ENCODE peak calls at places on chromosomes 1 and 21, in six cellular contexts. One of them, this sample, is unnamed.

GRCh38 chr1:25754421-25755195 is 45.4 kb upstream of the SELENON start:
- DNase-seq in iPS-NIHi11: no peak
- DNase-seq in HuH-7.5: no peak
- DNase-seq in activated T-helper 1 cell treated with Interleukin-2 at 50 U/mL for 16 hours: no peak
- DNase-seq in GM23248: no peak
- DNase-seq in omental fat pad: no peak
- DNase-seq in this sample: no peak

GRCh38 chr21:45356251-45356650 is 48.7 kb upstream of the COL18A1 start:
- DNase-seq in iPS-NIHi11: peak
- DNase-seq in HuH-7.5: no peak
- DNase-seq in activated T-helper 1 cell treated with Interleukin-2 at 50 U/mL for 16 hours: no peak
- DNase-seq in GM23248: no peak
- DNase-seq in omental fat pad: no peak
- DNase-seq in this sample: no peak

GRCh38 chr1:14745815-14746214 is 147.3 kb downstream of the KAZN start:
- DNase-seq in iPS-NIHi11: no peak
- DNase-seq in HuH-7.5: no peak
- DNase-seq in activated T-helper 1 cell treated with Interleukin-2 at 50 U/mL for 16 hours: no peak
- DNase-seq in GM23248: peak
- DNase-seq in omental fat pad: no peak
- DNase-seq in this sample: no peak

GRCh38 chr1:220970311-220970710 is 91.1 kb downstream of the HLX start:
- DNase-seq in iPS-NIHi11: no peak
- DNase-seq in HuH-7.5: no peak
- DNase-seq in activated T-helper 1 cell treated with Interleukin-2 at 50 U/mL for 16 hours: no peak
- DNase-seq in GM23248: peak
- DNase-seq in omental fat pad: no peak
- DNase-seq in this sample: no peak

GRCh38 chr1:32035119-32035518 is 21.5 kb downstream of the KHDRBS1 start:
- DNase-seq in iPS-NIHi11: no peak
- DNase-seq in HuH-7.5: no peak
- DNase-seq in activated T-helper 1 cell treated with Interleukin-2 at 50 U/mL for 16 hours: no peak
- DNase-seq in GM23248: no peak
- DNase-seq in omental fat pad: no peak
- DNase-seq in this sample: no peak

GRCh38 chr1:117370071-117370470 is 2.8 kb downstream of the MAN1A2 start:
- DNase-seq in iPS-NIHi11: no peak
- DNase-seq in HuH-7.5: no peak
- DNase-seq in activated T-helper 1 cell treated with Interleukin-2 at 50 U/mL for 16 hours: no peak
- DNase-seq in GM23248: peak
- DNase-seq in omental fat pad: no peak
- DNase-seq in this sample: no peak

GRCh38 chr1:204711947-204712701 is 26.6 kb upstream of the LRRN2 start:
- DNase-seq in iPS-NIHi11: no peak
- DNase-seq in HuH-7.5: no peak
- DNase-seq in activated T-helper 1 cell treated with Interleukin-2 at 50 U/mL for 16 hours: no peak
- DNase-seq in GM23248: no peak
- DNase-seq in omental fat pad: no peak
- DNase-seq in this sample: no peak

GRCh38 chr1:162822391-162823200 is 32.1 kb downstream of the HSD17B7 start:
- DNase-seq in iPS-NIHi11: peak
- DNase-seq in HuH-7.5: no peak
- DNase-seq in activated T-helper 1 cell treated with Interleukin-2 at 50 U/mL for 16 hours: no peak
- DNase-seq in GM23248: peak
- DNase-seq in omental fat pad: no peak
- DNase-seq in this sample: peak

GRCh38 chr1:16980473-16981268 is at the start of gene MFAP2:
- DNase-seq in iPS-NIHi11: peak
- DNase-seq in HuH-7.5: peak
- DNase-seq in activated T-helper 1 cell treated with Interleukin-2 at 50 U/mL for 16 hours: no peak
- DNase-seq in GM23248: peak
- DNase-seq in omental fat pad: no peak
- DNase-seq in this sample: no peak

GRCh38 chr1:63074321-63074720 is 248.0 kb upstream of the FOXD3 start:
- DNase-seq in iPS-NIHi11: peak
- DNase-seq in HuH-7.5: no peak
- DNase-seq in activated T-helper 1 cell treated with Interleukin-2 at 50 U/mL for 16 hours: no peak
- DNase-seq in GM23248: no peak
- DNase-seq in omental fat pad: no peak
- DNase-seq in this sample: no peak

GRCh38 chr1:15125101-15125745 is 28.3 kb upstream of the TMEM51 start:
- DNase-seq in iPS-NIHi11: no peak
- DNase-seq in HuH-7.5: no peak
- DNase-seq in activated T-helper 1 cell treated with Interleukin-2 at 50 U/mL for 16 hours: no peak
- DNase-seq in GM23248: no peak
- DNase-seq in omental fat pad: no peak
- DNase-seq in this sample: no peak

GRCh38 chr1:157081717-157082116 is 17.9 kb downstream of the ETV3L start:
- DNase-seq in iPS-NIHi11: peak
- DNase-seq in HuH-7.5: no peak
- DNase-seq in activated T-helper 1 cell treated with Interleukin-2 at 50 U/mL for 16 hours: no peak
- DNase-seq in GM23248: no peak
- DNase-seq in omental fat pad: no peak
- DNase-seq in this sample: no peak

GRCh38 chr1:1165485-1165884 is 8.2 kb upstream of the TTLL10 start:
- DNase-seq in iPS-NIHi11: no peak
- DNase-seq in HuH-7.5: no peak
- DNase-seq in activated T-helper 1 cell treated with Interleukin-2 at 50 U/mL for 16 hours: no peak
- DNase-seq in GM23248: no peak
- DNase-seq in omental fat pad: no peak
- DNase-seq in this sample: no peak

GRCh38 chr1:43442756-43443155 is 11.0 kb downstream of the HYI start:
- DNase-seq in iPS-NIHi11: no peak
- DNase-seq in HuH-7.5: no peak
- DNase-seq in activated T-helper 1 cell treated with Interleukin-2 at 50 U/mL for 16 hours: no peak
- DNase-seq in GM23248: no peak
- DNase-seq in omental fat pad: peak
- DNase-seq in this sample: no peak

GRCh38 chr1:109632671-109633346 is 13.2 kb downstream of the AMPD2 start:
- DNase-seq in iPS-NIHi11: no peak
- DNase-seq in HuH-7.5: no peak
- DNase-seq in activated T-helper 1 cell treated with Interleukin-2 at 50 U/mL for 16 hours: no peak
- DNase-seq in GM23248: no peak
- DNase-seq in omental fat pad: no peak
- DNase-seq in this sample: no peak

GRCh38 chr21:46142581-46143473 is 12.6 kb downstream of the FTCD start:
- DNase-seq in iPS-NIHi11: no peak
- DNase-seq in HuH-7.5: no peak
- DNase-seq in activated T-helper 1 cell treated with Interleukin-2 at 50 U/mL for 16 hours: no peak
- DNase-seq in GM23248: no peak
- DNase-seq in omental fat pad: no peak
- DNase-seq in this sample: no peak

GRCh38 chr1:188817814-188818213 is 1659.8 kb downstream of the BRINP3 start:
- DNase-seq in iPS-NIHi11: no peak
- DNase-seq in HuH-7.5: no peak
- DNase-seq in activated T-helper 1 cell treated with Interleukin-2 at 50 U/mL for 16 hours: no peak
- DNase-seq in GM23248: no peak
- DNase-seq in omental fat pad: no peak
- DNase-seq in this sample: no peak